ENCODE peak calls at places on chromosomes 6 and 20, in eight cellular contexts. B is IMR-90, F is Peyer's patch, C is heart left ventricle, S is H9, K is cardiac muscle cell, J is fibroblast of lung, I is transverse colon. U is an unnamed sample.

GRCh38 chr20:25548613-25549086 is 36.7 kb downstream of the NINL start:
- DNase-seq in B (no peak), F (no peak), C (no peak), S (no peak), K (no peak), J (no peak), I (no peak), U (no peak)

GRCh38 chr6:108174371-108175175 is 8.8 kb downstream of the NR2E1 start:
- DNase-seq in B (peak; percentile 44), F (no peak), C (no peak), S (peak; percentile 85), K (peak; percentile 84), J (peak; percentile 23), I (no peak), U (no peak)

GRCh38 chr6:14123331-14124105 is 5.9 kb downstream of the CD83 start:
- DNase-seq in B (peak; percentile 33), F (no peak), C (no peak), S (no peak), K (no peak), J (peak; percentile 46), I (no peak), U (no peak)

GRCh38 chr6:150366118-150366778 is 2.6 kb upstream of the IYD start:
- DNase-seq in B (no peak), F (no peak), C (no peak), S (no peak), K (no peak), J (no peak), I (no peak), U (no peak)

GRCh38 chr6:146905313-146905712 is 298.9 kb upstream of the STXBP5 start:
- DNase-seq in B (peak; percentile 42), F (no peak), C (peak; percentile 11), S (no peak), K (no peak), J (peak; percentile 82), I (no peak), U (no peak)

GRCh38 chr20:2657241-2657640 is 4.8 kb downstream of the NOP56 start:
- DNase-seq in B (no peak), F (no peak), C (no peak), S (no peak), K (no peak), J (no peak), I (no peak), U (no peak)

GRCh38 chr6:159221486-159222170 is 52.4 kb downstream of the FNDC1 start:
- DNase-seq in B (no peak), F (no peak), C (no peak), S (no peak), K (no peak), J (peak; percentile 51), I (no peak), U (no peak)

GRCh38 chr20:11057624-11058023 is 383.8 kb upstream of the JAG1 start:
- DNase-seq in B (peak; percentile 55), F (no peak), C (no peak), S (no peak), K (no peak), J (peak; percentile 7), I (no peak), U (no peak)

GRCh38 chr20:40706977-40707582 is 18.0 kb upstream of the MAFB start:
- DNase-seq in B (no peak), F (no peak), C (no peak), S (peak; percentile 84), K (peak; percentile 55), J (no peak), I (no peak), U (no peak)

GRCh38 chr6:3566812-3567211 is 110.0 kb upstream of the SLC22A23 start:
- DNase-seq in B (peak; percentile 90), F (no peak), C (no peak), S (no peak), K (no peak), J (peak; percentile 66), I (no peak), U (no peak)

GRCh38 chr6:156977527-156978291 is 200.5 kb downstream of the ARID1B start:
- DNase-seq in B (peak; percentile 47), F (no peak), C (peak; percentile 43), S (no peak), K (no peak), J (peak; percentile 53), I (no peak), U (no peak)

GRCh38 chr6:9523462-9523861 is 891.4 kb downstream of the TFAP2A start:
- DNase-seq in B (peak; percentile 96), F (no peak), C (no peak), S (no peak), K (peak; percentile 18), J (peak; percentile 94), I (no peak), U (no peak)

GRCh38 chr20:20849126-20849525 is 136.7 kb upstream of the RALGAPA2 start:
- DNase-seq in B (no peak), F (no peak), C (no peak), S (no peak), K (no peak), J (no peak), I (no peak), U (no peak)

GRCh38 chr6:34350937-34351217 is 41.6 kb downstream of the NUDT3 start:
- DNase-seq in B (no peak), F (no peak), C (no peak), S (no peak), K (no peak), J (no peak), I (no peak), U (no peak)

GRCh38 chr6:1485678-1486077 is 96.3 kb downstream of the FOXF2 start:
- DNase-seq in B (peak; percentile 94), F (no peak), C (no peak), S (no peak), K (no peak), J (peak; percentile 88), I (no peak), U (no peak)

GRCh38 chr6:71419954-71420692 is 131.5 kb downstream of the OGFRL1 start:
- DNase-seq in B (peak; percentile 35), F (no peak), C (peak; percentile 76), S (no peak), K (peak; percentile 79), J (peak; percentile 46), I (peak; percentile 13), U (peak; percentile 52)

GRCh38 chr20:44696315-44696714 is 18.9 kb upstream of the CCN5 start:
- DNase-seq in B (no peak), F (no peak), C (no peak), S (no peak), K (no peak), J (no peak), I (no peak), U (no peak)

GRCh38 chr20:41453006-41453950 is 86.7 kb upstream of the EMILIN3 start:
- DNase-seq in B (no peak), F (no peak), C (no peak), S (no peak), K (no peak), J (no peak), I (no peak), U (no peak)

GRCh38 chr6:52969297-52969696 is 25.8 kb downstream of the GSTA4 start:
- DNase-seq in B (no peak), F (no peak), C (no peak), S (no peak), K (no peak), J (no peak), I (no peak), U (no peak)

GRCh38 chr6:15073344-15073789 is 172.5 kb upstream of the JARID2 start:
- DNase-seq in B (peak; percentile 18), F (no peak), C (no peak), S (no peak), K (no peak), J (peak; percentile 62), I (no peak), U (no peak)

GRCh38 chr20:9051508-9051907 is 17.4 kb upstream of the PLCB4 start:
- DNase-seq in B (peak; percentile 99), F (no peak), C (no peak), S (no peak), K (no peak), J (peak; percentile 98), I (no peak), U (no peak)

GRCh38 chr6:156875062-156875461 is 97.9 kb downstream of the ARID1B start:
- DNase-seq in B (no peak), F (no peak), C (no peak), S (no peak), K (no peak), J (no peak), I (no peak), U (no peak)

GRCh38 chr6:25660512-25660911 is 8.5 kb downstream of the SCGN start:
- DNase-seq in B (peak; percentile 54), F (no peak), C (no peak), S (no peak), K (no peak), J (peak; percentile 37), I (no peak), U (no peak)

GRCh38 chr6:56381852-56382251 is 134.5 kb upstream of the COL21A1 start:
- DNase-seq in B (peak; percentile 23), F (no peak), C (no peak), S (no peak), K (no peak), J (peak; percentile 64), I (no peak), U (no peak)
- TF ChIP-seq CTCF in B (no peak), F (no peak), C (no peak), S (no peak), K (no peak), J (no peak), I (no peak), U (no peak)

DNA sequence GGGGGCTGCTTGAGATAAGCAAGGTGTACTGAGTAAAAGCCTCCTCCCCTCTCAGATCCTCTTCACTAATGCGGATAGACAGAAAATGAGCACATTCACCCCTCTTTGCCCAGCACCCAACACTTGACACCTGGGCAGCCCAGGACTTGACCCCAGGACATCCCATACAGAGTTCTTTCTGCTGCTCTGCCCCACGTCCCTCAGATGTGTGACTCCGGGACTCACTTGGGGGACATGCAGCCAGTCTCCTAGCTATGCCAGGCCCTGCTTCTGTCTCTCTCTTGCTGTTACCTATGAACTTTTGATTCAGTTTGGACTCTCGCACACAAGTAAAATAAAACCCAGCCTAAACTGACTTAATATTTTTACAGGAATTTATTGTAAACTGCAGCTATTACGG is 159.9 kb downstream of the EYA2 start:
- DNase-seq in B (no peak), F (no peak), C (no peak), S (no peak), K (no peak), J (no peak), I (no peak), U (no peak)
- H3K4me1 ChIP-seq in B (peaks cover 2% of the 10 kb centered on the region), F (no peaks in the 10 kb centered on the region), C (no peaks in the 10 kb centered on the region), S (no peaks in the 10 kb centered on the region), K (no peaks in the 10 kb centered on the region), J (no peaks in the 10 kb centered on the region), I (no peaks in the 10 kb centered on the region), U (no peaks in the 10 kb centered on the region)

DNA sequence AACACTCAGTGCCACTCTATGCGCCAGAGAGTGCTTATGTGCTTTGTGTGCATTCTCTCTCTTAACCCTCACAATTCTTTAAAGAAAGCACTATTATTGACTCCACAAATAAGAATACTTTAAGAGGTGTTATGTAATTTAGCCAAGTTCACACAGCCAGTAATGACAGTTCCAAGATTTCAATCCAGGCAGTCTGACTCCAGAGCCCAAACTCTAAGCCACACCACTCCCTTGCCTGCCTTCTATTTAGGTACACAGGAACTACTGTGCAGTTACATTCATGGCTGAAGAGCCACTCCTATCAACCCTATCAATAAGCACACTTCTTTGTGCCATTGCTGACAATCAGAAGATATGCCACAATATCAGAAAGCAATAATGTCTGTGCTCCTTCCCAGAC is 93.3 kb downstream of the PTPRK start:
- DNase-seq in B (no peak), F (no peak), C (no peak), S (no peak), K (no peak), J (no peak), I (no peak), U (no peak)
- TF ChIP-seq CTCF in B (no peak), F (no peak), C (no peak), S (no peak), K (no peak), J (no peak), I (no peak), U (no peak)

GRCh38 chr6:16434885-16435284 is 196.5 kb downstream of the GMPR start:
- DNase-seq in B (no peak), F (no peak), C (no peak), S (no peak), K (no peak), J (no peak), I (no peak), U (no peak)
- H3K4me1 ChIP-seq in B (peaks cover 18% of the 10 kb centered on the region), F (no peaks in the 10 kb centered on the region), C (peaks cover 76% of the 10 kb centered on the region), S (peaks cover 2% of the 10 kb centered on the region), K (peaks cover 11% of the 10 kb centered on the region), J (peaks cover 11% of the 10 kb centered on the region), I (peaks cover 9% of the 10 kb centered on the region), U (no peaks in the 10 kb centered on the region)

U was measured in mucosa of descending colon.